ENCODE peak calls at places on chromosome X, in nine cellular contexts. D is nucleus accumbens; A is upper lobe of right lung; E is DMS79; Y is occipital lobe; B is stimulated activated CD4-positive, alpha-beta T cell treated with anti-CD3 and anti-CD28 coated beads, TNF-alpha, amount 100 ng/mL, for 4 hours; F is MV-4-11; G is iris pigment epithelial cell; M is BJ. X is an unnamed sample.

GRCh38 chrX:101407167-101407747 is 468 bp downstream of the GLA start:
- DNase-seq in F (peak), B (no peak), A (no peak), Y (no peak), D (no peak), M (no peak), E (no peak), G (no peak), X (no peak)

GRCh38 chrX:50111762-50112161 is 89.0 kb downstream of the AKAP4 start:
- DNase-seq in E (no peak), A (peak), F (no peak), G (no peak), B (no peak), Y (no peak), D (no peak), M (no peak), X (no peak)

GRCh38 chrX:19389217-19389616 is 45.5 kb downstream of the PDHA1 start:
- DNase-seq in B (no peak), Y (no peak), M (no peak), G (no peak), E (no peak), D (no peak), F (no peak), A (no peak), X (no peak)

GRCh38 chrX:123830309-123830708 is 29.5 kb upstream of the XIAP start:
- DNase-seq in Y (no peak), F (peak), A (peak), B (no peak), M (no peak), G (peak), E (peak), D (no peak), X (no peak)

GRCh38 chrX:42707742-42708141 is 70.2 kb downstream of the PPP1R2C start:
- DNase-seq in F (no peak), Y (no peak), G (no peak), B (no peak), D (no peak), M (no peak), E (no peak), A (no peak), X (no peak)

GRCh38 chrX:57752866-57753265 is 72.8 kb upstream of the NLRP2B start:
- DNase-seq in B (no peak), F (no peak), E (no peak), D (no peak), A (no peak), Y (no peak), M (no peak), G (no peak), X (no peak)

GRCh38 chrX:21658152-21658737 is at the start of gene KLHL34:
- DNase-seq in E (no peak), F (peak), G (no peak), B (no peak), Y (no peak), D (no peak), M (no peak), A (no peak), X (no peak)

GRCh38 chrX:39309018-39309620 is 507.9 kb downstream of the MID1IP1 start:
- DNase-seq in A (no peak), Y (no peak), F (no peak), B (peak), G (peak), D (no peak), M (no peak), E (no peak), X (no peak)

GRCh38 chrX:107450823-107451509 is 1.5 kb downstream of the FRMPD3 start:
- DNase-seq in F (no peak), G (no peak), A (no peak), E (peak), B (no peak), Y (no peak), M (no peak), D (no peak), X (peak)

GRCh38 chrX:78307665-78308064 is 19.7 kb downstream of the CYSLTR1 start:
- DNase-seq in B (no peak), M (no peak), D (no peak), A (no peak), F (no peak), E (no peak), Y (no peak), G (no peak), X (no peak)

GRCh38 chrX:7170903-7171302 is 22.9 kb upstream of the PUDP start:
- DNase-seq in F (no peak), E (no peak), A (no peak), B (no peak), D (no peak), M (no peak), G (peak), Y (no peak), X (no peak)

GRCh38 chrX:140724337-140725105 is 15.0 kb downstream of the LINC00632 start:
- DNase-seq in B (no peak), D (no peak), G (no peak), Y (no peak), E (no peak), A (no peak), F (no peak), M (no peak), X (no peak)

GRCh38 chrX:43703211-43703791 is 47.2 kb downstream of the MAOA start:
- DNase-seq in Y (no peak), E (no peak), A (no peak), G (peak), B (no peak), M (peak), F (no peak), D (no peak), X (no peak)

GRCh38 chrX:119755981-119756533 is 2.3 kb upstream of the SOWAHD start:
- DNase-seq in E (no peak), G (no peak), B (no peak), M (no peak), Y (no peak), F (peak), D (no peak), A (no peak), X (no peak)

GRCh38 chrX:115562492-115562872 is 1.5 kb downstream of the PLS3 start:
- DNase-seq in G (peak), A (no peak), F (no peak), E (peak), B (no peak), D (no peak), Y (no peak), M (no peak), X (no peak)

GRCh38 chrX:101260435-101260834 is 30.7 kb downstream of the TAF7L start:
- DNase-seq in A (no peak), D (no peak), E (no peak), B (no peak), Y (no peak), M (no peak), G (peak), F (no peak), X (no peak)

GRCh38 chrX:13432376-13432775 is 112.5 kb upstream of the ATXN3L start:
- DNase-seq in D (no peak), M (peak), Y (no peak), A (no peak), E (no peak), G (peak), F (no peak), B (no peak), X (no peak)